ENCODE peak calls at places on chromosomes 3 and 15, in five cellular contexts. One of them, this sample, is unnamed.

GRCh38 chr3:98259707-98260106 is 4.3 kb upstream of the OR5H6 start:
- DNase-seq in H1: no peak
- DNase-seq in mesenchymal stem cell: no peak
- DNase-seq in trophoblast cell: no peak
- DNase-seq in neuronal stem cell: no peak
- DNase-seq in this sample: peak; percentile 63

GRCh38 chr3:13364602-13365271 is 55.4 kb downstream of the NUP210 start:
- DNase-seq in trophoblast cell: no peak
- DNase-seq in neuronal stem cell: no peak
- DNase-seq in mesenchymal stem cell: peak; percentile 23
- DNase-seq in H1: no peak
- DNase-seq in this sample: no peak

GRCh38 chr15:34357653-34358052 is 9.3 kb downstream of the LPCAT4 start:
- DNase-seq in neuronal stem cell: no peak
- DNase-seq in mesenchymal stem cell: no peak
- DNase-seq in H1: no peak
- DNase-seq in trophoblast cell: no peak
- DNase-seq in this sample: no peak

GRCh38 chr15:66654718-66655375 is 47.2 kb upstream of the SMAD6 start:
- DNase-seq in mesenchymal stem cell: no peak
- DNase-seq in H1: no peak
- DNase-seq in trophoblast cell: no peak
- DNase-seq in neuronal stem cell: no peak
- DNase-seq in this sample: no peak

GRCh38 chr3:56939759-56940323 is 120.6 kb upstream of the SPATA12 start:
- DNase-seq in mesenchymal stem cell: no peak
- DNase-seq in trophoblast cell: no peak
- DNase-seq in H1: no peak
- DNase-seq in neuronal stem cell: no peak
- DNase-seq in this sample: no peak

GRCh38 chr3:32109256-32109655 is 2.8 kb downstream of the GPD1L start:
- DNase-seq in H1: no peak
- DNase-seq in neuronal stem cell: no peak
- DNase-seq in trophoblast cell: no peak
- DNase-seq in mesenchymal stem cell: peak; percentile 26
- DNase-seq in this sample: no peak

GRCh38 chr3:169526246-169526645 is 137.3 kb downstream of the MECOM start:
- DNase-seq in H1: no peak
- DNase-seq in neuronal stem cell: no peak
- DNase-seq in trophoblast cell: no peak
- DNase-seq in mesenchymal stem cell: peak; percentile 9
- DNase-seq in this sample: no peak

GRCh38 chr3:143849854-143850549 is 1.7 kb upstream of the SLC9A9 start:
- DNase-seq in mesenchymal stem cell: peak; percentile 82
- DNase-seq in neuronal stem cell: no peak
- DNase-seq in trophoblast cell: no peak
- DNase-seq in H1: no peak
- DNase-seq in this sample: no peak

GRCh38 chr3:129626744-129627349 is 20.4 kb upstream of the PLXND1 start:
- DNase-seq in trophoblast cell: peak; percentile 84
- DNase-seq in H1: peak; percentile 70
- DNase-seq in mesenchymal stem cell: peak; percentile 80
- DNase-seq in neuronal stem cell: peak; percentile 76
- DNase-seq in this sample: peak; percentile 96

GRCh38 chr3:51620543-51620942 is 50.5 kb upstream of the TEX264 start:
- DNase-seq in mesenchymal stem cell: peak; percentile 63
- DNase-seq in H1: no peak
- DNase-seq in neuronal stem cell: no peak
- DNase-seq in trophoblast cell: no peak
- DNase-seq in this sample: no peak

GRCh38 chr3:119819806-119820205 is 37.9 kb downstream of the NR1I2 start:
- DNase-seq in trophoblast cell: no peak
- DNase-seq in neuronal stem cell: no peak
- DNase-seq in mesenchymal stem cell: peak; percentile 12
- DNase-seq in H1: no peak
- DNase-seq in this sample: no peak

GRCh38 chr3:48505146-48505545 is 1.2 kb upstream of the SHISA5 start:
- DNase-seq in neuronal stem cell: no peak
- DNase-seq in mesenchymal stem cell: no peak
- DNase-seq in trophoblast cell: no peak
- DNase-seq in H1: no peak
- DNase-seq in this sample: no peak

GRCh38 chr3:188546835-188547670 is 393.1 kb downstream of the LPP start:
- DNase-seq in H1: no peak
- DNase-seq in mesenchymal stem cell: peak; percentile 86
- DNase-seq in neuronal stem cell: no peak
- DNase-seq in trophoblast cell: no peak
- DNase-seq in this sample: no peak

GRCh38 chr3:46824561-46824960 is 38.7 kb downstream of the MYL3 start:
- DNase-seq in neuronal stem cell: no peak
- DNase-seq in mesenchymal stem cell: no peak
- DNase-seq in H1: no peak
- DNase-seq in trophoblast cell: no peak
- DNase-seq in this sample: no peak

GRCh38 chr3:4821331-4821730 is 157.9 kb upstream of the BHLHE40 start:
- DNase-seq in H1: no peak
- DNase-seq in neuronal stem cell: no peak
- DNase-seq in mesenchymal stem cell: no peak
- DNase-seq in trophoblast cell: peak; percentile 72
- DNase-seq in this sample: no peak

GRCh38 chr3:180420804-180421203 is 181.2 kb upstream of the TTC14 start:
- DNase-seq in trophoblast cell: no peak
- DNase-seq in H1: no peak
- DNase-seq in mesenchymal stem cell: no peak
- DNase-seq in neuronal stem cell: no peak
- DNase-seq in this sample: no peak

GRCh38 chr15:75533945-75534344 is 45.2 kb downstream of the PTPN9 start:
- DNase-seq in trophoblast cell: no peak
- DNase-seq in neuronal stem cell: no peak
- DNase-seq in mesenchymal stem cell: no peak
- DNase-seq in H1: no peak
- DNase-seq in this sample: no peak

GRCh38 chr3:107598926-107599754 is 76.4 kb downstream of the BBX start:
- DNase-seq in mesenchymal stem cell: peak; percentile 65
- DNase-seq in neuronal stem cell: no peak
- DNase-seq in H1: peak; percentile 36
- DNase-seq in trophoblast cell: no peak
- DNase-seq in this sample: peak; percentile 68

GRCh38 chr3:64792458-64792857 is 104.7 kb upstream of the ADAMTS9 start:
- DNase-seq in neuronal stem cell: no peak
- DNase-seq in trophoblast cell: no peak
- DNase-seq in mesenchymal stem cell: peak; percentile 10
- DNase-seq in H1: no peak
- DNase-seq in this sample: no peak

GRCh38 chr3:159988617-159989251 is at the start of gene IL12A:
- DNase-seq in H1: peak; percentile 57
- DNase-seq in mesenchymal stem cell: peak; percentile 81
- DNase-seq in neuronal stem cell: peak; percentile 74
- DNase-seq in trophoblast cell: peak; percentile 50
- DNase-seq in this sample: peak; percentile 85

GRCh38 chr15:100975043-100975442 is 55.9 kb downstream of the LRRK1 start:
- DNase-seq in mesenchymal stem cell: no peak
- DNase-seq in neuronal stem cell: no peak
- DNase-seq in H1: no peak
- DNase-seq in trophoblast cell: no peak
- DNase-seq in this sample: no peak

GRCh38 chr15:53256457-53256856 is 466.3 kb upstream of the ONECUT1 start:
- DNase-seq in mesenchymal stem cell: no peak
- DNase-seq in trophoblast cell: no peak
- DNase-seq in neuronal stem cell: no peak
- DNase-seq in H1: no peak
- DNase-seq in this sample: no peak

GRCh38 chr15:55758580-55758986 is 15.6 kb upstream of the PRTG start:
- DNase-seq in mesenchymal stem cell: no peak
- DNase-seq in trophoblast cell: no peak
- DNase-seq in H1: no peak
- DNase-seq in neuronal stem cell: no peak
- DNase-seq in this sample: no peak

GRCh38 chr3:146156060-146156459 is 4.9 kb downstream of the PLOD2 start:
- DNase-seq in trophoblast cell: no peak
- DNase-seq in H1: no peak
- DNase-seq in neuronal stem cell: no peak
- DNase-seq in mesenchymal stem cell: no peak
- DNase-seq in this sample: no peak

GRCh38 chr15:67100808-67101581 is 35.6 kb downstream of the SMAD3 start:
- DNase-seq in mesenchymal stem cell: no peak
- DNase-seq in neuronal stem cell: no peak
- DNase-seq in H1: no peak
- DNase-seq in trophoblast cell: no peak
- DNase-seq in this sample: no peak

GRCh38 chr3:143222505-143222904 is 102.9 kb downstream of the CHST2 start:
- DNase-seq in H1: no peak
- DNase-seq in neuronal stem cell: no peak
- DNase-seq in mesenchymal stem cell: peak; percentile 58
- DNase-seq in trophoblast cell: no peak
- DNase-seq in this sample: no peak

GRCh38 chr15:62365795-62366442 is 200.8 kb upstream of the C2CD4B start:
- DNase-seq in neuronal stem cell: no peak
- DNase-seq in H1: no peak
- DNase-seq in mesenchymal stem cell: no peak
- DNase-seq in trophoblast cell: no peak
- DNase-seq in this sample: no peak

GRCh38 chr3:49007771-49008528 is 759 bp downstream of the WDR6 start:
- DNase-seq in mesenchymal stem cell: peak; percentile 89
- DNase-seq in neuronal stem cell: peak; percentile 86
- DNase-seq in H1: peak; percentile 70
- DNase-seq in trophoblast cell: peak; percentile 74
- DNase-seq in this sample: peak; percentile 94

GRCh38 chr15:45534821-45535220 is 12.3 kb upstream of the SLC30A4 start:
- DNase-seq in mesenchymal stem cell: no peak
- DNase-seq in H1: no peak
- DNase-seq in trophoblast cell: no peak
- DNase-seq in neuronal stem cell: no peak
- DNase-seq in this sample: no peak

GRCh38 chr3:50554553-50554952 is 13.0 kb downstream of the C3orf18 start:
- DNase-seq in neuronal stem cell: no peak
- DNase-seq in trophoblast cell: no peak
- DNase-seq in mesenchymal stem cell: no peak
- DNase-seq in H1: no peak
- DNase-seq in this sample: no peak

GRCh38 chr15:96606617-96607016 is 276.1 kb downstream of the NR2F2 start:
- DNase-seq in mesenchymal stem cell: no peak
- DNase-seq in H1: no peak
- DNase-seq in trophoblast cell: no peak
- DNase-seq in neuronal stem cell: no peak
- DNase-seq in this sample: no peak

GRCh38 chr3:147807773-147808172 is 398.6 kb downstream of the ZIC1 start:
- DNase-seq in mesenchymal stem cell: no peak
- DNase-seq in neuronal stem cell: no peak
- DNase-seq in trophoblast cell: no peak
- DNase-seq in H1: no peak
- DNase-seq in this sample: no peak

GRCh38 chr15:52100807-52101206 is 11.8 kb downstream of the BCL2L10 start:
- DNase-seq in H1: no peak
- DNase-seq in trophoblast cell: peak; percentile 74
- DNase-seq in mesenchymal stem cell: peak; percentile 99
- DNase-seq in neuronal stem cell: no peak
- DNase-seq in this sample: no peak
- H3K4me2 ChIP-seq in H1: no peak overlapping the region
- H3K4me2 ChIP-seq in trophoblast cell: no peak overlapping the region
- H3K4me2 ChIP-seq in mesenchymal stem cell: no peak overlapping the region
- H3K4me2 ChIP-seq in neuronal stem cell: no peak overlapping the region
- H3K4me2 ChIP-seq in this sample: no peak overlapping the region

GRCh38 chr3:106485202-106485601 is 616.4 kb upstream of the CBLB start:
- DNase-seq in H1: no peak
- DNase-seq in mesenchymal stem cell: peak; percentile 2
- DNase-seq in neuronal stem cell: no peak
- DNase-seq in trophoblast cell: no peak
- DNase-seq in this sample: no peak
- H2BK12ac ChIP-seq in H1: no peak overlapping the region
- H2BK12ac ChIP-seq in mesenchymal stem cell: no peak overlapping the region
- H2BK12ac ChIP-seq in neuronal stem cell: no peak overlapping the region
- H2BK12ac ChIP-seq in trophoblast cell: no peak overlapping the region
- H2BK12ac ChIP-seq in this sample: no peak overlapping the region

GRCh38 chr3:184590795-184591194 is 29.2 kb downstream of the EPHB3 start:
- DNase-seq in H1: no peak
- DNase-seq in trophoblast cell: no peak
- DNase-seq in mesenchymal stem cell: no peak
- DNase-seq in neuronal stem cell: no peak
- DNase-seq in this sample: no peak
- H3K4me2 ChIP-seq in H1: no peak overlapping the region
- H3K4me2 ChIP-seq in trophoblast cell: no peak overlapping the region
- H3K4me2 ChIP-seq in mesenchymal stem cell: no peak overlapping the region
- H3K4me2 ChIP-seq in neuronal stem cell: no peak overlapping the region
- H3K4me2 ChIP-seq in this sample: no peak overlapping the region

DNA sequence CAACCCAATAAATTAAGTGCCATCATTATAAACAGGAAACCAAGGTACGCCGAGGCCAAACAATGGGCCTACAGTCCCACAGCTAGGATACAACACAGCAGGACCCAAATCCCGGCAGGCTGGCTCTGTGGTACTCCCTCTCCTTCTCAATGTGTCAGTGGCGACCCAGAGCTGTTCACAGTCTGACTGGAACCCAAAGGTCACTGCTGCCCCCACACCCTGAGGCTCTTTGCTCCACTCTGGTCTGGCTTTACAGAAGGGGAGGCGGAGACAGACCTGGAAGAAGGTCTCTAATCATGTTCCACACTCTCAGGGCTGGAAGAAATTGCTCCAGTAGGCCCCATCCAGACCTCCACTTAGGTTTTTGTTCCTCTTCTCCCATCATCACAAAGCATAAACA is 48.5 kb upstream of the LMCD1 start:
- DNase-seq in mesenchymal stem cell: no peak
- DNase-seq in H1: no peak
- DNase-seq in neuronal stem cell: no peak
- DNase-seq in trophoblast cell: no peak
- DNase-seq in this sample: no peak
- H2BK12ac ChIP-seq in mesenchymal stem cell: no peak overlapping the region
- H2BK12ac ChIP-seq in H1: no peak overlapping the region
- H2BK12ac ChIP-seq in neuronal stem cell: no peak overlapping the region
- H2BK12ac ChIP-seq in trophoblast cell: no peak overlapping the region
- H2BK12ac ChIP-seq in this sample: no peak overlapping the region

This sample was measured in H9.